ENCODE peak calls at places on chromosomes 4 and X, in ten cellular contexts. One of them, this sample, is unnamed.

GRCh38 chr4:42310343-42310742 is 86.9 kb upstream of the SHISA3 start:
- DNase-seq in H9: peak; percentile 66
- DNase-seq in CD8-positive, alpha-beta memory T cell: no peak
- DNase-seq in fibroblast of gingiva: no peak
- DNase-seq in NAMALWA: no peak
- DNase-seq in naive thymus-derived CD8-positive, alpha-beta T cell: no peak
- DNase-seq in amygdala: no peak
- DNase-seq in Calu3: no peak
- DNase-seq in Peyer's patch: no peak
- DNase-seq in left ventricle myocardium inferior: no peak
- DNase-seq in this sample: no peak

GRCh38 chr4:95107635-95108034 is 349.9 kb downstream of the BMPR1B start:
- DNase-seq in H9: no peak
- DNase-seq in CD8-positive, alpha-beta memory T cell: no peak
- DNase-seq in fibroblast of gingiva: no peak
- DNase-seq in NAMALWA: no peak
- DNase-seq in naive thymus-derived CD8-positive, alpha-beta T cell: no peak
- DNase-seq in amygdala: no peak
- DNase-seq in Calu3: peak; percentile 36
- DNase-seq in Peyer's patch: no peak
- DNase-seq in left ventricle myocardium inferior: no peak
- DNase-seq in this sample: no peak

GRCh38 chrX:53188763-53189162 is 36.2 kb downstream of the KDM5C start:
- DNase-seq in H9: no peak
- DNase-seq in CD8-positive, alpha-beta memory T cell: no peak
- DNase-seq in fibroblast of gingiva: no peak
- DNase-seq in NAMALWA: no peak
- DNase-seq in naive thymus-derived CD8-positive, alpha-beta T cell: no peak
- DNase-seq in amygdala: no peak
- DNase-seq in Calu3: no peak
- DNase-seq in Peyer's patch: no peak
- DNase-seq in left ventricle myocardium inferior: no peak
- DNase-seq in this sample: no peak

GRCh38 chrX:154036513-154036912 is 16.8 kb upstream of the IRAK1 start:
- DNase-seq in H9: peak; percentile 62
- DNase-seq in CD8-positive, alpha-beta memory T cell: peak; percentile 4
- DNase-seq in fibroblast of gingiva: no peak
- DNase-seq in NAMALWA: no peak
- DNase-seq in naive thymus-derived CD8-positive, alpha-beta T cell: no peak
- DNase-seq in amygdala: no peak
- DNase-seq in Calu3: no peak
- DNase-seq in Peyer's patch: no peak
- DNase-seq in left ventricle myocardium inferior: no peak
- DNase-seq in this sample: no peak

GRCh38 chr4:168076989-168077725 is 15.2 kb upstream of the ANXA10 start:
- DNase-seq in H9: peak; percentile 42
- DNase-seq in CD8-positive, alpha-beta memory T cell: no peak
- DNase-seq in fibroblast of gingiva: peak; percentile 34
- DNase-seq in NAMALWA: peak; percentile 61
- DNase-seq in naive thymus-derived CD8-positive, alpha-beta T cell: peak; percentile 2
- DNase-seq in amygdala: peak; percentile 4
- DNase-seq in Calu3: peak; percentile 74
- DNase-seq in Peyer's patch: no peak
- DNase-seq in left ventricle myocardium inferior: no peak
- DNase-seq in this sample: no peak

GRCh38 chr4:94841864-94842221 is 84.1 kb downstream of the BMPR1B start:
- DNase-seq in H9: no peak
- DNase-seq in CD8-positive, alpha-beta memory T cell: no peak
- DNase-seq in fibroblast of gingiva: no peak
- DNase-seq in NAMALWA: no peak
- DNase-seq in naive thymus-derived CD8-positive, alpha-beta T cell: no peak
- DNase-seq in amygdala: no peak
- DNase-seq in Calu3: no peak
- DNase-seq in Peyer's patch: no peak
- DNase-seq in left ventricle myocardium inferior: no peak
- DNase-seq in this sample: no peak

GRCh38 chrX:110114260-110114776 is 111.4 kb downstream of the TMEM164 start:
- DNase-seq in H9: no peak
- DNase-seq in CD8-positive, alpha-beta memory T cell: no peak
- DNase-seq in fibroblast of gingiva: no peak
- DNase-seq in NAMALWA: no peak
- DNase-seq in naive thymus-derived CD8-positive, alpha-beta T cell: no peak
- DNase-seq in amygdala: no peak
- DNase-seq in Calu3: no peak
- DNase-seq in Peyer's patch: no peak
- DNase-seq in left ventricle myocardium inferior: no peak
- DNase-seq in this sample: no peak

GRCh38 chr4:83083925-83084475 is 30.5 kb downstream of the PLAC8 start:
- DNase-seq in H9: no peak
- DNase-seq in CD8-positive, alpha-beta memory T cell: peak; percentile 38
- DNase-seq in fibroblast of gingiva: no peak
- DNase-seq in NAMALWA: peak; percentile 42
- DNase-seq in naive thymus-derived CD8-positive, alpha-beta T cell: peak; percentile 64
- DNase-seq in amygdala: no peak
- DNase-seq in Calu3: no peak
- DNase-seq in Peyer's patch: no peak
- DNase-seq in left ventricle myocardium inferior: no peak
- DNase-seq in this sample: no peak

GRCh38 chrX:9884031-9884779 is 83.0 kb upstream of the CLDN34 start:
- DNase-seq in H9: no peak
- DNase-seq in CD8-positive, alpha-beta memory T cell: no peak
- DNase-seq in fibroblast of gingiva: no peak
- DNase-seq in NAMALWA: no peak
- DNase-seq in naive thymus-derived CD8-positive, alpha-beta T cell: no peak
- DNase-seq in amygdala: no peak
- DNase-seq in Calu3: no peak
- DNase-seq in Peyer's patch: no peak
- DNase-seq in left ventricle myocardium inferior: no peak
- DNase-seq in this sample: peak; percentile 15

GRCh38 chr4:22911285-22911684 is 218.5 kb downstream of the GBA3 start:
- DNase-seq in H9: no peak
- DNase-seq in CD8-positive, alpha-beta memory T cell: no peak
- DNase-seq in fibroblast of gingiva: no peak
- DNase-seq in NAMALWA: no peak
- DNase-seq in naive thymus-derived CD8-positive, alpha-beta T cell: no peak
- DNase-seq in amygdala: no peak
- DNase-seq in Calu3: no peak
- DNase-seq in Peyer's patch: no peak
- DNase-seq in left ventricle myocardium inferior: no peak
- DNase-seq in this sample: no peak

GRCh38 chrX:10769696-10770619 is 149.6 kb upstream of the MID1 start:
- DNase-seq in H9: no peak
- DNase-seq in CD8-positive, alpha-beta memory T cell: no peak
- DNase-seq in fibroblast of gingiva: peak; percentile 57
- DNase-seq in NAMALWA: no peak
- DNase-seq in naive thymus-derived CD8-positive, alpha-beta T cell: no peak
- DNase-seq in amygdala: no peak
- DNase-seq in Calu3: peak; percentile 3
- DNase-seq in Peyer's patch: no peak
- DNase-seq in left ventricle myocardium inferior: no peak
- DNase-seq in this sample: peak; percentile 65

GRCh38 chr4:19002170-19002569 is 980.6 kb upstream of the LCORL start:
- DNase-seq in H9: no peak
- DNase-seq in CD8-positive, alpha-beta memory T cell: no peak
- DNase-seq in fibroblast of gingiva: no peak
- DNase-seq in NAMALWA: no peak
- DNase-seq in naive thymus-derived CD8-positive, alpha-beta T cell: no peak
- DNase-seq in amygdala: no peak
- DNase-seq in Calu3: no peak
- DNase-seq in Peyer's patch: no peak
- DNase-seq in left ventricle myocardium inferior: no peak
- DNase-seq in this sample: no peak

GRCh38 chrX:1657367-1658082 is 42.7 kb downstream of the ASMT start:
- DNase-seq in H9: no peak
- DNase-seq in CD8-positive, alpha-beta memory T cell: peak; percentile 63
- DNase-seq in fibroblast of gingiva: no peak
- DNase-seq in NAMALWA: no peak
- DNase-seq in naive thymus-derived CD8-positive, alpha-beta T cell: peak; percentile 18
- DNase-seq in amygdala: no peak
- DNase-seq in Calu3: no peak
- DNase-seq in Peyer's patch: no peak
- DNase-seq in left ventricle myocardium inferior: no peak
- DNase-seq in this sample: peak; percentile 94

GRCh38 chr4:52968241-52968640 is 106.1 kb downstream of the RASL11B start:
- DNase-seq in H9: no peak
- DNase-seq in CD8-positive, alpha-beta memory T cell: no peak
- DNase-seq in fibroblast of gingiva: no peak
- DNase-seq in NAMALWA: no peak
- DNase-seq in naive thymus-derived CD8-positive, alpha-beta T cell: no peak
- DNase-seq in amygdala: no peak
- DNase-seq in Calu3: no peak
- DNase-seq in Peyer's patch: no peak
- DNase-seq in left ventricle myocardium inferior: no peak
- DNase-seq in this sample: no peak

GRCh38 chr4:4555916-4556315 is 14.1 kb upstream of the STX18 start:
- DNase-seq in H9: no peak
- DNase-seq in CD8-positive, alpha-beta memory T cell: no peak
- DNase-seq in fibroblast of gingiva: peak; percentile 84
- DNase-seq in NAMALWA: no peak
- DNase-seq in naive thymus-derived CD8-positive, alpha-beta T cell: no peak
- DNase-seq in amygdala: no peak
- DNase-seq in Calu3: no peak
- DNase-seq in Peyer's patch: no peak
- DNase-seq in left ventricle myocardium inferior: no peak
- DNase-seq in this sample: no peak

GRCh38 chr4:3673176-3673575 is 93.0 kb upstream of the ADRA2C start:
- DNase-seq in H9: no peak
- DNase-seq in CD8-positive, alpha-beta memory T cell: no peak
- DNase-seq in fibroblast of gingiva: no peak
- DNase-seq in NAMALWA: no peak
- DNase-seq in naive thymus-derived CD8-positive, alpha-beta T cell: no peak
- DNase-seq in amygdala: no peak
- DNase-seq in Calu3: no peak
- DNase-seq in Peyer's patch: peak; percentile 15
- DNase-seq in left ventricle myocardium inferior: no peak
- DNase-seq in this sample: no peak

GRCh38 chr4:40434126-40434692 is 99.1 kb downstream of the CHRNA9 start:
- DNase-seq in H9: no peak
- DNase-seq in CD8-positive, alpha-beta memory T cell: no peak
- DNase-seq in fibroblast of gingiva: no peak
- DNase-seq in NAMALWA: no peak
- DNase-seq in naive thymus-derived CD8-positive, alpha-beta T cell: no peak
- DNase-seq in amygdala: no peak
- DNase-seq in Calu3: no peak
- DNase-seq in Peyer's patch: no peak
- DNase-seq in left ventricle myocardium inferior: no peak
- DNase-seq in this sample: no peak

GRCh38 chr4:2092653-2093000 is 33.5 kb downstream of the NAT8L start:
- DNase-seq in H9: no peak
- DNase-seq in CD8-positive, alpha-beta memory T cell: no peak
- DNase-seq in fibroblast of gingiva: no peak
- DNase-seq in NAMALWA: no peak
- DNase-seq in naive thymus-derived CD8-positive, alpha-beta T cell: no peak
- DNase-seq in amygdala: no peak
- DNase-seq in Calu3: no peak
- DNase-seq in Peyer's patch: no peak
- DNase-seq in left ventricle myocardium inferior: no peak
- DNase-seq in this sample: no peak

GRCh38 chrX:21749924-21750323 is 8.0 kb downstream of the SMPX start:
- DNase-seq in H9: no peak
- DNase-seq in CD8-positive, alpha-beta memory T cell: no peak
- DNase-seq in fibroblast of gingiva: no peak
- DNase-seq in NAMALWA: no peak
- DNase-seq in naive thymus-derived CD8-positive, alpha-beta T cell: no peak
- DNase-seq in amygdala: no peak
- DNase-seq in Calu3: no peak
- DNase-seq in Peyer's patch: no peak
- DNase-seq in left ventricle myocardium inferior: no peak
- DNase-seq in this sample: no peak

GRCh38 chr4:127965803-127966175 is 583 bp downstream of the ABHD18 start:
- DNase-seq in H9: peak; percentile 75
- DNase-seq in CD8-positive, alpha-beta memory T cell: peak; percentile 65
- DNase-seq in fibroblast of gingiva: peak; percentile 7
- DNase-seq in NAMALWA: peak; percentile 85
- DNase-seq in naive thymus-derived CD8-positive, alpha-beta T cell: peak; percentile 66
- DNase-seq in amygdala: peak; percentile 65
- DNase-seq in Calu3: peak; percentile 42
- DNase-seq in Peyer's patch: no peak
- DNase-seq in left ventricle myocardium inferior: peak; percentile 32
- DNase-seq in this sample: peak; percentile 49

GRCh38 chrX:43679058-43679457 is 23.0 kb downstream of the MAOA start:
- DNase-seq in H9: no peak
- DNase-seq in CD8-positive, alpha-beta memory T cell: no peak
- DNase-seq in fibroblast of gingiva: no peak
- DNase-seq in NAMALWA: no peak
- DNase-seq in naive thymus-derived CD8-positive, alpha-beta T cell: no peak
- DNase-seq in amygdala: no peak
- DNase-seq in Calu3: no peak
- DNase-seq in Peyer's patch: no peak
- DNase-seq in left ventricle myocardium inferior: no peak
- DNase-seq in this sample: no peak

GRCh38 chrX:39899876-39900787 is 197.6 kb downstream of the BCOR start:
- DNase-seq in H9: no peak
- DNase-seq in CD8-positive, alpha-beta memory T cell: no peak
- DNase-seq in fibroblast of gingiva: no peak
- DNase-seq in NAMALWA: no peak
- DNase-seq in naive thymus-derived CD8-positive, alpha-beta T cell: no peak
- DNase-seq in amygdala: no peak
- DNase-seq in Calu3: no peak
- DNase-seq in Peyer's patch: no peak
- DNase-seq in left ventricle myocardium inferior: no peak
- DNase-seq in this sample: no peak

GRCh38 chr4:169120624-169121023 is 110.6 kb upstream of the CBR4 start:
- DNase-seq in H9: no peak
- DNase-seq in CD8-positive, alpha-beta memory T cell: no peak
- DNase-seq in fibroblast of gingiva: no peak
- DNase-seq in NAMALWA: no peak
- DNase-seq in naive thymus-derived CD8-positive, alpha-beta T cell: no peak
- DNase-seq in amygdala: no peak
- DNase-seq in Calu3: no peak
- DNase-seq in Peyer's patch: no peak
- DNase-seq in left ventricle myocardium inferior: no peak
- DNase-seq in this sample: no peak

GRCh38 chr4:110508827-110509446 is 33.0 kb downstream of the ENPEP start:
- DNase-seq in H9: no peak
- DNase-seq in CD8-positive, alpha-beta memory T cell: no peak
- DNase-seq in fibroblast of gingiva: peak; percentile 38
- DNase-seq in NAMALWA: peak; percentile 44
- DNase-seq in naive thymus-derived CD8-positive, alpha-beta T cell: no peak
- DNase-seq in amygdala: no peak
- DNase-seq in Calu3: no peak
- DNase-seq in Peyer's patch: no peak
- DNase-seq in left ventricle myocardium inferior: no peak
- DNase-seq in this sample: no peak

GRCh38 chrX:1419545-1420355 is 27.8 kb upstream of the SLC25A6 start:
- DNase-seq in H9: no peak
- DNase-seq in CD8-positive, alpha-beta memory T cell: no peak
- DNase-seq in fibroblast of gingiva: no peak
- DNase-seq in NAMALWA: no peak
- DNase-seq in naive thymus-derived CD8-positive, alpha-beta T cell: no peak
- DNase-seq in amygdala: no peak
- DNase-seq in Calu3: no peak
- DNase-seq in Peyer's patch: no peak
- DNase-seq in left ventricle myocardium inferior: no peak
- DNase-seq in this sample: no peak

GRCh38 chr4:146488495-146489174 is 33.1 kb downstream of the SLC10A7 start:
- DNase-seq in H9: no peak
- DNase-seq in CD8-positive, alpha-beta memory T cell: no peak
- DNase-seq in fibroblast of gingiva: no peak
- DNase-seq in NAMALWA: no peak
- DNase-seq in naive thymus-derived CD8-positive, alpha-beta T cell: no peak
- DNase-seq in amygdala: no peak
- DNase-seq in Calu3: peak; percentile 22
- DNase-seq in Peyer's patch: no peak
- DNase-seq in left ventricle myocardium inferior: no peak
- DNase-seq in this sample: no peak

GRCh38 chr4:86011117-86011516 is 348.7 kb downstream of the MAPK10 start:
- DNase-seq in H9: no peak
- DNase-seq in CD8-positive, alpha-beta memory T cell: no peak
- DNase-seq in fibroblast of gingiva: peak; percentile 96
- DNase-seq in NAMALWA: no peak
- DNase-seq in naive thymus-derived CD8-positive, alpha-beta T cell: no peak
- DNase-seq in amygdala: no peak
- DNase-seq in Calu3: no peak
- DNase-seq in Peyer's patch: no peak
- DNase-seq in left ventricle myocardium inferior: no peak
- DNase-seq in this sample: no peak

GRCh38 chrX:69424161-69424560 is 80.0 kb upstream of the NALF2 start:
- DNase-seq in H9: no peak
- DNase-seq in CD8-positive, alpha-beta memory T cell: no peak
- DNase-seq in fibroblast of gingiva: no peak
- DNase-seq in NAMALWA: peak; percentile 6
- DNase-seq in naive thymus-derived CD8-positive, alpha-beta T cell: no peak
- DNase-seq in amygdala: no peak
- DNase-seq in Calu3: peak; percentile 1
- DNase-seq in Peyer's patch: no peak
- DNase-seq in left ventricle myocardium inferior: no peak
- DNase-seq in this sample: peak; percentile 0

This sample was measured in NCI-H2171.